ENCODE peak calls at places on chromosomes 4 and X, in four cellular contexts. W, V, Q and G are unnamed samples.

GRCh38 chr4:155745984-155746383 is 12.8 kb upstream of the GUCY1B1 start:
- DNase-seq in W (no peak), V (peak; percentile 75), Q (no peak), G (no peak)

GRCh38 chr4:110621839-110622751 is 782 bp downstream of the PITX2 start:
- DNase-seq in W (no peak), V (no peak), Q (no peak), G (no peak)

GRCh38 chr4:36758779-36759178 is 477.4 kb downstream of the DTHD1 start:
- DNase-seq in W (no peak), V (no peak), Q (no peak), G (no peak)

GRCh38 chrX:131907488-131908314 is 115.4 kb upstream of the STK26 start:
- DNase-seq in W (no peak), V (no peak), Q (no peak), G (no peak)

GRCh38 chrX:27884654-27885053 is 76.9 kb downstream of the MAGEB10 start:
- DNase-seq in W (no peak), V (no peak), Q (no peak), G (no peak)

GRCh38 chrX:56233100-56233499 is 944 bp downstream of the KLF8 start:
- DNase-seq in W (peak; percentile 48), V (peak; percentile 1), Q (no peak), G (no peak)

GRCh38 chr4:174265917-174266316 is 17.6 kb downstream of the FBXO8 start:
- DNase-seq in W (no peak), V (no peak), Q (no peak), G (no peak)

GRCh38 chr4:122652379-122652778 is 31.5 kb upstream of the IL21 start:
- DNase-seq in W (no peak), V (peak; percentile 87), Q (no peak), G (no peak)

GRCh38 chr4:10034136-10034535 is 12.8 kb upstream of the SLC2A9 start:
- DNase-seq in W (no peak), V (no peak), Q (no peak), G (no peak)
- H3K27ac ChIP-seq in W (no peak overlapping the region), V (peak overlapping the region; percentile 63), Q (no peak overlapping the region), G (no peak overlapping the region)

GRCh38 chr4:124000233-124000632 is 603.6 kb downstream of the SPRY1 start:
- DNase-seq in W (no peak), V (no peak), Q (no peak), G (no peak)

GRCh38 chr4:123994917-123995316 is 598.3 kb downstream of the SPRY1 start:
- DNase-seq in W (no peak), V (no peak), Q (no peak), G (no peak)

GRCh38 chr4:123995939-123996338 is 599.3 kb downstream of the SPRY1 start:
- DNase-seq in W (no peak), V (peak; percentile 56), Q (no peak), G (no peak)

GRCh38 chr4:123997116-123997515 is 600.5 kb downstream of the SPRY1 start:
- DNase-seq in W (no peak), V (no peak), Q (no peak), G (no peak)

DNA sequence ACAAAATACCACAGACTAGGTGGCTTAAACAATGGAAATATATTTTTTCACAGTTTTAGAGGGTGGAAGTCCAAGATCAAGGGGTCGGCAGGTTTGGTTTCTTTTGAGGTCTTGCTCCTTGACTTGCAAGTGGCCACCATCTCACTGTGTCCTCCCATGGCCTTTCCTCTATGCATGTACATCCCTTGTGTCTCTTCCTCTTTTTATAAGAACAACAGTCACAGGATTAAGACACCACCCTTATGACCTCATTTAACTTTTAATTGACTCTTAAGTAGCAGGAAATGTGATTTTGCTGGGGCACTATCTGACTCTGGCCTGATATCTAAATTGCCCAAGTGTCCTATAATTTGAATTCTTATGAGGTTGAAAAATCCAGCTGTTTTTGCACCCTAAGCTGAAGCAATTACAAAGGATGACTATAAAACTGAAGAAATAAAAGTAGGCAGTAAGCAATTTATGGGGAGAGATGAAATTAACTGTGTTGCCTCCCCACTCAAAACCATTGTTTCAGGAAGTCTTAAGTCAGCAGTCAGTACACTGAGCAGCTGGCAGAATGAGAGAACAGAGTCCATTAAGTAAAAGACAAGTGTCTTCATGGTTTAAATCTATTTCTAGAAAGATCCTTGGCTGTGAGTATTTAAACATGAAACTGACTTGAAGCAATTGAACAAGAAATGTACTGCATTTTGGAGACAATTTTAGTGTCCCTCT is 601.3 kb downstream of the SPRY1 start:
- DNase-seq in W (no peak), V (no peak), Q (no peak), G (no peak)
- H3K27ac ChIP-seq in W (no peak overlapping the region), V (no peak overlapping the region), Q (no peak overlapping the region), G (no peak overlapping the region)

DNA sequence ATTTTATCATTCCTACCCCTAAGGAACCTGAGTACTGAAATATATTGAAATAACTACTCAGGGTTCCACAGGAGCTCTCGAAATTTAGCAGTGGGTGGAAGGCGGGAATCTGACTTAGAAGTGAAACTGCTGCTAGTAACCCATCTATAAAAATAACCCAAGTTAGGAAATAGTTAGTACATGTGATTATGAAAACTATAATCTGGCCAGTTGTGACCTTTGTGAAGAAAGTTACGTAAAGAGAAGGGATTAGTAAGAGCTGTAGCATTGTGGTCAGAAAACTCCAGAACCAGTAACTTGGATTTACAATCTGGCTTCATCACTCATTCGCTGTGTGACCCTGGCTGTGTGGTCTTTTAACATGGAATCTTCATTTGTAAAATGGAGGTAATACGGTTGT is 175.5 kb downstream of the RAPGEF2 start:
- DNase-seq in W (no peak), V (peak; percentile 48), Q (no peak), G (no peak)
- H3K27ac ChIP-seq in W (no peak overlapping the region), V (no peak overlapping the region), Q (peak overlapping the region; percentile 4), G (no peak overlapping the region)

DNA sequence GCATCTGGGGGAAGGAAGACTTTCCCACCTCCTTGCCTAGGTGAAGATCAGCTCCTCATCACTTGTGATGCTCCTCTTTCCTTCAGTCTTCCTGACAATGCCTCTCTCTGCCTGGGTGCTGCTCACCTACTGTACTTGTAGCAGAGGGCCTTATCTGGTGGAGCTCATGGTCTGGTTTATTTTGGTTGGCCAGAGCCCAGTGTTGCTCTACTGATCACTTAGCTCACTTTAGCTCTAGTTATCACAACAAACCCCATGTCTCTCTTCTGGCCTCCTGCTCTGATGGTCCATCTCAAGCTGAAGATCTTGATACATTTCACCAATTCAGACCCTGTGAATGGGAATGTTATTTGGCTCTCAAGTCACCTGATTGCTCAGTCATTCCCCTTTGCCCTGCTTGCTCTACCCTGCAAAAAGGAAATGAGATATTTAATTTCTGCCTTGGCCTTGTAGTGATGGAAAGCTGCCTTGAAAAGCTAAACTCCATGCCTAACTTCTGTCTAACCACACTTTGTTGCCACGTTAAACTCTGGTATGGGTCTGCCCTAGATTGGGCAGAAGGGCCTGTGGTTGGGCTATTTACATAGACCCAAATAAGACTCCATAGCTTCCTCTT is 30.3 kb upstream of the ADH1C start:
- DNase-seq in W (no peak), V (peak; percentile 27), Q (no peak), G (no peak)
- H3K27ac ChIP-seq in W (peak overlapping the region; percentile 65), V (peak overlapping the region; percentile 94), Q (peak overlapping the region; percentile 81), G (no peak overlapping the region)

GRCh38 chrX:19670321-19670750 is 155.0 kb upstream of the MAP3K15 start:
- DNase-seq in W (no peak), V (peak; percentile 86), Q (no peak), G (no peak)

GRCh38 chrX:19672211-19672814 is 157.0 kb upstream of the MAP3K15 start:
- DNase-seq in W (no peak), V (no peak), Q (no peak), G (no peak)

GRCh38 chrX:19673334-19674040 is 158.2 kb upstream of the MAP3K15 start:
- DNase-seq in W (peak; percentile 58), V (peak; percentile 92), Q (peak; percentile 51), G (no peak)

GRCh38 chrX:19674041-19674769 is 158.9 kb upstream of the MAP3K15 start:
- DNase-seq in W (no peak), V (no peak), Q (no peak), G (no peak)

DNA sequence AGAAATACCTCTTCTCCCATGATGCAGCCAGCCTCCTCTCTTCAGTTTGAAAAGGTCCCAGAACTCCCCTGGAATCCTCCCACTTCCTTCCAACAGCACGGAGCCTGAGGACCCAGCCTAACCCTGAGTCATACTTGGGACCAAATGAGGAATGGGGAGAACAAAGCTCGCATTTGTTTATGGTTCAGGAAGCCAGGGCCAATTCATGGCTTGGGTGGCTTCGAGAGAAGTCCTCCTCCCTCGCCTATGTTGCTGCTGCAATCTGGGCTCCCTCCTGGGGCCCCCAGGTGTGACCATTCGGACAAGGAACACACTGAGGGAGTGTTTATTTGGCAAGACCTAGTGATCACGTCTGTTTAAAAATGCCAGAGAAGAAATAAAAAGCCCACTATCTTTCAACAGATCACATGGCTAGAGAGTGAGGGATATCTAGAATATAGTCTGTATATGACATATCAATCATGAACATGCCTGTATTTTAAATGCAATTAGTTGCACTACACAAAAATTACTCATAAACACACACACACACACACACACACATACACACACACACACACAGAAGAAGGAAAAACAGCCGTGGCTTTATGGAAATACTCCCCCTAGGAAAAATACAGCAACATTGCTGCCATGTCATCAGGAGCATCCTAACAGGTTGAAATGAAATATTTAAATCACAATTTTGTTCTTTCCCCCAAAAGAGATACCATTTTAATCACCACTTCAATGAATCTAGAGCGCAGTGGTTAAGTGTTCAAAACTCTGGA is 155.7 kb upstream of the MAP3K15 start:
- DNase-seq in W (no peak), V (peak; percentile 81), Q (peak; percentile 22), G (peak; percentile 32)
- H3K27ac ChIP-seq in W (no peak overlapping the region), V (peak overlapping the region; percentile 74), Q (no peak overlapping the region), G (no peak overlapping the region)

GRCh38 chr4:336893-337142 is 796 bp upstream of the ZNF141 start:
- DNase-seq in W (no peak), V (no peak), Q (no peak), G (no peak)
- H3K27ac ChIP-seq in W (peak overlapping the region; percentile 94), V (peak overlapping the region; percentile 97), Q (peak overlapping the region; percentile 94), G (peak overlapping the region; percentile 95)

DNA sequence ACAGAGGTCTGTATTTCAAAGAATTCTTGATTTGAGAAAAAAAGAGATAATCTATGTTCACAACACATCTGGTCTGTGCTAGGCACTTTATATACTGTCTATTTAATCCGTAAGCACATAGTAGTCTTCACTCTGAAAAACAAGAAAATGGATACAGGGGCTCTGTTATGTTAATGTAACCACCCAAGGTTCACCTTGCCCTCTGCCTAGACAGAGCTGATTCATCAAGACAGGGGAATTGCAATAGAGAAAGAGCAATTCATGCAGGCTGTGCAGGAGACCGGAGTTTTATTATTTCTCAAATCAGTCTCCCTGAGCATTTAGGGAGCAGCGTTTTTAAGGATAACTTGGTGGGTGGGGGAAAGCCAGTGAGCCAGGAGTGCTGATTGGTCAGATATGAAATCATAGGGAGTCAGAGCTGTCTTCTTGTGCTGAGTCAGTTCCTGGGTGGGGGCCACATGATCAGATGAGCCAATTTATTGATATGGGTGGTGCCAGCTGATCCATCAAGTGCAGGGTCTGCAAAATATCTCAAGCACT is 92.8 kb upstream of the TNIP3 start:
- DNase-seq in W (no peak), V (no peak), Q (no peak), G (no peak)
- H3K27ac ChIP-seq in W (no peak overlapping the region), V (no peak overlapping the region), Q (no peak overlapping the region), G (no peak overlapping the region)

DNA sequence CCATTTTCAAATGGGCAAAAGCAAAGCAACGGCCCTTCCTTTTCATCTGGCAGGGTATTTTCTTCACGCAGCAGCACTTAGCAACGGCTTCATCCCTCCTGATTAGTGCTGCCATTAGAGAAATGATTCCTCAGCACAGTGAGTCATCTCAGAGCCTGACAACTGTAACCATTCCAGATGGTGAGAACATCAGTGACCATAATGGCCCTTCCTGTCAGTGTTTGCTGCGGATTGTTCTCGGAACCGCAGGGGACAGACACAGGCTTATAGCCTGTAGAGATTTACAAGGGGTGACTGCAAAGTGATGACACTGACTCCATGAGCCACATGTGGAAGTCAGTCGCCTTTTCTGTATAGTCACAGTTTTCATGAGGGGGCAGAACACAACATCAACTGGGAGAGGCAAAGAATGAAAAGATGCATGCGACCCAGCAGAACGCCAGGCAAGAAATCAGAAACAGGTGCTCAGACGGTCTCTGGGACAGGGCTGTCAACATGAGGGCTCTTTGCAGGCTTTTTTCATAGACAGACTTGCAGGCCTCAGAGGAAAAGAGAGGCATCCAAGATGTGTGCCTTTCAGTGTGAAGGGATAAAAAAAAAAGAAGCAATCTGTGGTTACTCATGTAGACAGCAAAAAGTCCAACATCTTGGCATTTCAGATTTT is 69.9 kb upstream of the FBXW7 start:
- DNase-seq in W (no peak), V (peak; percentile 51), Q (no peak), G (no peak)
- H3K27ac ChIP-seq in W (no peak overlapping the region), V (no peak overlapping the region), Q (no peak overlapping the region), G (no peak overlapping the region)